ENCODE peak calls at places on chromosomes 11 and 22, in seven cellular contexts. One of them, this sample, is unnamed.

GRCh38 chr22:23251445-23252093 is 71.3 kb downstream of the BCR start:
- DNase-seq in NCI-H1417: peak
- DNase-seq in stimulated activated CD8-positive, alpha-beta memory T cell treated with anti-CD3 and anti-CD28 coated beads, Interleukin-2, amount 100 ng/mL, for 1 hour: no peak
- DNase-seq in head of caudate nucleus: no peak
- DNase-seq in Calu3: peak
- DNase-seq in effector CD4-positive, alpha-beta T cell: no peak
- DNase-seq in RPMI8226: no peak
- DNase-seq in this sample: no peak

GRCh38 chr22:42401562-42402334 is 30.5 kb downstream of the NFAM1 start:
- DNase-seq in NCI-H1417: no peak
- DNase-seq in stimulated activated CD8-positive, alpha-beta memory T cell treated with anti-CD3 and anti-CD28 coated beads, Interleukin-2, amount 100 ng/mL, for 1 hour: no peak
- DNase-seq in head of caudate nucleus: no peak
- DNase-seq in Calu3: no peak
- DNase-seq in effector CD4-positive, alpha-beta T cell: no peak
- DNase-seq in RPMI8226: no peak
- DNase-seq in this sample: no peak

GRCh38 chr22:30214703-30215405 is 31.7 kb downstream of the LIF start:
- DNase-seq in NCI-H1417: no peak
- DNase-seq in stimulated activated CD8-positive, alpha-beta memory T cell treated with anti-CD3 and anti-CD28 coated beads, Interleukin-2, amount 100 ng/mL, for 1 hour: no peak
- DNase-seq in head of caudate nucleus: no peak
- DNase-seq in Calu3: no peak
- DNase-seq in effector CD4-positive, alpha-beta T cell: no peak
- DNase-seq in RPMI8226: peak
- DNase-seq in this sample: no peak

GRCh38 chr22:27626675-27627443 is 174.7 kb downstream of the MN1 start:
- DNase-seq in NCI-H1417: no peak
- DNase-seq in stimulated activated CD8-positive, alpha-beta memory T cell treated with anti-CD3 and anti-CD28 coated beads, Interleukin-2, amount 100 ng/mL, for 1 hour: no peak
- DNase-seq in head of caudate nucleus: no peak
- DNase-seq in Calu3: no peak
- DNase-seq in effector CD4-positive, alpha-beta T cell: no peak
- DNase-seq in RPMI8226: no peak
- DNase-seq in this sample: no peak

GRCh38 chr22:20089977-20090729 is 10.1 kb downstream of the DGCR8 start:
- DNase-seq in NCI-H1417: no peak
- DNase-seq in stimulated activated CD8-positive, alpha-beta memory T cell treated with anti-CD3 and anti-CD28 coated beads, Interleukin-2, amount 100 ng/mL, for 1 hour: no peak
- DNase-seq in head of caudate nucleus: no peak
- DNase-seq in Calu3: no peak
- DNase-seq in effector CD4-positive, alpha-beta T cell: no peak
- DNase-seq in RPMI8226: no peak
- DNase-seq in this sample: no peak

GRCh38 chr11:12007769-12008737 is at the start of gene DKK3:
- DNase-seq in NCI-H1417: no peak
- DNase-seq in stimulated activated CD8-positive, alpha-beta memory T cell treated with anti-CD3 and anti-CD28 coated beads, Interleukin-2, amount 100 ng/mL, for 1 hour: no peak
- DNase-seq in head of caudate nucleus: peak
- DNase-seq in Calu3: no peak
- DNase-seq in effector CD4-positive, alpha-beta T cell: no peak
- DNase-seq in RPMI8226: no peak
- DNase-seq in this sample: no peak

GRCh38 chr11:100632970-100633452 is 54.1 kb upstream of the ARHGAP42 start:
- DNase-seq in NCI-H1417: peak
- DNase-seq in stimulated activated CD8-positive, alpha-beta memory T cell treated with anti-CD3 and anti-CD28 coated beads, Interleukin-2, amount 100 ng/mL, for 1 hour: no peak
- DNase-seq in head of caudate nucleus: peak
- DNase-seq in Calu3: peak
- DNase-seq in effector CD4-positive, alpha-beta T cell: no peak
- DNase-seq in RPMI8226: peak
- DNase-seq in this sample: no peak

GRCh38 chr22:46357711-46358505 is 22.4 kb downstream of the TRMU start:
- DNase-seq in NCI-H1417: no peak
- DNase-seq in stimulated activated CD8-positive, alpha-beta memory T cell treated with anti-CD3 and anti-CD28 coated beads, Interleukin-2, amount 100 ng/mL, for 1 hour: no peak
- DNase-seq in head of caudate nucleus: no peak
- DNase-seq in Calu3: no peak
- DNase-seq in effector CD4-positive, alpha-beta T cell: no peak
- DNase-seq in RPMI8226: no peak
- DNase-seq in this sample: no peak

GRCh38 chr11:45915446-45915845 is 2.2 kb downstream of the PEX16 start:
- DNase-seq in NCI-H1417: no peak
- DNase-seq in stimulated activated CD8-positive, alpha-beta memory T cell treated with anti-CD3 and anti-CD28 coated beads, Interleukin-2, amount 100 ng/mL, for 1 hour: no peak
- DNase-seq in head of caudate nucleus: no peak
- DNase-seq in Calu3: no peak
- DNase-seq in effector CD4-positive, alpha-beta T cell: no peak
- DNase-seq in RPMI8226: no peak
- DNase-seq in this sample: no peak

GRCh38 chr11:63592975-63593395 is 21.2 kb downstream of the PLAAT3 start:
- DNase-seq in NCI-H1417: peak
- DNase-seq in stimulated activated CD8-positive, alpha-beta memory T cell treated with anti-CD3 and anti-CD28 coated beads, Interleukin-2, amount 100 ng/mL, for 1 hour: no peak
- DNase-seq in head of caudate nucleus: peak
- DNase-seq in Calu3: peak
- DNase-seq in effector CD4-positive, alpha-beta T cell: no peak
- DNase-seq in RPMI8226: peak
- DNase-seq in this sample: no peak

GRCh38 chr11:15157738-15158137 is 43.0 kb downstream of the INSC start:
- DNase-seq in NCI-H1417: no peak
- DNase-seq in stimulated activated CD8-positive, alpha-beta memory T cell treated with anti-CD3 and anti-CD28 coated beads, Interleukin-2, amount 100 ng/mL, for 1 hour: no peak
- DNase-seq in head of caudate nucleus: no peak
- DNase-seq in Calu3: no peak
- DNase-seq in effector CD4-positive, alpha-beta T cell: no peak
- DNase-seq in RPMI8226: no peak
- DNase-seq in this sample: no peak

GRCh38 chr11:46949297-46949696 is 12.7 kb downstream of the CSTPP1 start:
- DNase-seq in NCI-H1417: no peak
- DNase-seq in stimulated activated CD8-positive, alpha-beta memory T cell treated with anti-CD3 and anti-CD28 coated beads, Interleukin-2, amount 100 ng/mL, for 1 hour: no peak
- DNase-seq in head of caudate nucleus: no peak
- DNase-seq in Calu3: no peak
- DNase-seq in effector CD4-positive, alpha-beta T cell: no peak
- DNase-seq in RPMI8226: no peak
- DNase-seq in this sample: no peak

GRCh38 chr11:122721964-122722266 is 66.4 kb downstream of the UBASH3B start:
- DNase-seq in NCI-H1417: no peak
- DNase-seq in stimulated activated CD8-positive, alpha-beta memory T cell treated with anti-CD3 and anti-CD28 coated beads, Interleukin-2, amount 100 ng/mL, for 1 hour: no peak
- DNase-seq in head of caudate nucleus: no peak
- DNase-seq in Calu3: no peak
- DNase-seq in effector CD4-positive, alpha-beta T cell: no peak
- DNase-seq in RPMI8226: no peak
- DNase-seq in this sample: no peak

GRCh38 chr22:17570851-17571631 is 7.7 kb downstream of the SLC25A18 start:
- DNase-seq in NCI-H1417: no peak
- DNase-seq in stimulated activated CD8-positive, alpha-beta memory T cell treated with anti-CD3 and anti-CD28 coated beads, Interleukin-2, amount 100 ng/mL, for 1 hour: no peak
- DNase-seq in head of caudate nucleus: peak
- DNase-seq in Calu3: peak
- DNase-seq in effector CD4-positive, alpha-beta T cell: no peak
- DNase-seq in RPMI8226: no peak
- DNase-seq in this sample: no peak

GRCh38 chr11:100808904-100809491 is 121.9 kb downstream of the ARHGAP42 start:
- DNase-seq in NCI-H1417: no peak
- DNase-seq in stimulated activated CD8-positive, alpha-beta memory T cell treated with anti-CD3 and anti-CD28 coated beads, Interleukin-2, amount 100 ng/mL, for 1 hour: no peak
- DNase-seq in head of caudate nucleus: no peak
- DNase-seq in Calu3: no peak
- DNase-seq in effector CD4-positive, alpha-beta T cell: no peak
- DNase-seq in RPMI8226: no peak
- DNase-seq in this sample: no peak

GRCh38 chr11:95991545-95991944 is 67.6 kb upstream of the MTMR2 start:
- DNase-seq in NCI-H1417: no peak
- DNase-seq in stimulated activated CD8-positive, alpha-beta memory T cell treated with anti-CD3 and anti-CD28 coated beads, Interleukin-2, amount 100 ng/mL, for 1 hour: no peak
- DNase-seq in head of caudate nucleus: no peak
- DNase-seq in Calu3: no peak
- DNase-seq in effector CD4-positive, alpha-beta T cell: no peak
- DNase-seq in RPMI8226: no peak
- DNase-seq in this sample: no peak

GRCh38 chr11:1389932-1390587 is at the start of gene BRSK2:
- DNase-seq in NCI-H1417: peak
- DNase-seq in stimulated activated CD8-positive, alpha-beta memory T cell treated with anti-CD3 and anti-CD28 coated beads, Interleukin-2, amount 100 ng/mL, for 1 hour: no peak
- DNase-seq in head of caudate nucleus: no peak
- DNase-seq in Calu3: no peak
- DNase-seq in effector CD4-positive, alpha-beta T cell: no peak
- DNase-seq in RPMI8226: no peak
- DNase-seq in this sample: no peak

GRCh38 chr11:114984611-114985163 is 306.4 kb downstream of the NXPE2 start:
- DNase-seq in NCI-H1417: no peak
- DNase-seq in stimulated activated CD8-positive, alpha-beta memory T cell treated with anti-CD3 and anti-CD28 coated beads, Interleukin-2, amount 100 ng/mL, for 1 hour: no peak
- DNase-seq in head of caudate nucleus: no peak
- DNase-seq in Calu3: no peak
- DNase-seq in effector CD4-positive, alpha-beta T cell: no peak
- DNase-seq in RPMI8226: no peak
- DNase-seq in this sample: no peak

GRCh38 chr22:39994046-39994565 is 648 bp upstream of the FAM83F start:
- DNase-seq in NCI-H1417: no peak
- DNase-seq in stimulated activated CD8-positive, alpha-beta memory T cell treated with anti-CD3 and anti-CD28 coated beads, Interleukin-2, amount 100 ng/mL, for 1 hour: no peak
- DNase-seq in head of caudate nucleus: no peak
- DNase-seq in Calu3: no peak
- DNase-seq in effector CD4-positive, alpha-beta T cell: peak
- DNase-seq in RPMI8226: no peak
- DNase-seq in this sample: no peak

GRCh38 chr11:102986815-102987214 is 31.3 kb upstream of the MMP13 start:
- DNase-seq in NCI-H1417: no peak
- DNase-seq in stimulated activated CD8-positive, alpha-beta memory T cell treated with anti-CD3 and anti-CD28 coated beads, Interleukin-2, amount 100 ng/mL, for 1 hour: no peak
- DNase-seq in head of caudate nucleus: no peak
- DNase-seq in Calu3: no peak
- DNase-seq in effector CD4-positive, alpha-beta T cell: no peak
- DNase-seq in RPMI8226: no peak
- DNase-seq in this sample: no peak

GRCh38 chr22:48140261-48140660 is 1377.8 kb downstream of the TBC1D22A start:
- DNase-seq in NCI-H1417: no peak
- DNase-seq in stimulated activated CD8-positive, alpha-beta memory T cell treated with anti-CD3 and anti-CD28 coated beads, Interleukin-2, amount 100 ng/mL, for 1 hour: no peak
- DNase-seq in head of caudate nucleus: no peak
- DNase-seq in Calu3: no peak
- DNase-seq in effector CD4-positive, alpha-beta T cell: no peak
- DNase-seq in RPMI8226: no peak
- DNase-seq in this sample: no peak

GRCh38 chr11:35917676-35918075 is 26.2 kb upstream of the LDLRAD3 start:
- DNase-seq in NCI-H1417: no peak
- DNase-seq in stimulated activated CD8-positive, alpha-beta memory T cell treated with anti-CD3 and anti-CD28 coated beads, Interleukin-2, amount 100 ng/mL, for 1 hour: no peak
- DNase-seq in head of caudate nucleus: no peak
- DNase-seq in Calu3: no peak
- DNase-seq in effector CD4-positive, alpha-beta T cell: no peak
- DNase-seq in RPMI8226: peak
- DNase-seq in this sample: no peak